ENCODE peak calls at places on chromosomes 13 and 19, in eight cellular contexts. V is fibroblast of lung; D is type B pancreatic cell; Z is fibroblast of mammary gland; H is fibroblast of pulmonary artery; K is WTC11; U is thoracic aorta; F is activated CD8-positive, alpha-beta T cell treated with anti-CD3 and anti-CD28 coated beads for 36 hours. Y is an unnamed sample.

GRCh38 chr19:18809149-18809978 is 18.3 kb upstream of the COMP start:
- DNase-seq in V (peak; percentile 59), F (no peak), Z (peak; percentile 89), H (peak; percentile 92), K (no peak), U (no peak), D (no peak), Y (no peak)

GRCh38 chr19:49425922-49426592 is 869 bp downstream of the GFY start:
- DNase-seq in F (peak; percentile 65), K (peak; percentile 99), U (no peak), V (no peak), H (no peak), Z (peak; percentile 52), D (no peak), Y (no peak)

GRCh38 chr13:99731747-99732146 is 230.5 kb downstream of the TM9SF2 start:
- DNase-seq in U (no peak), D (no peak), F (no peak), H (no peak), Z (no peak), K (no peak), V (no peak), Y (no peak)

GRCh38 chr13:112859817-112860190 is 109.2 kb upstream of the MCF2L start:
- DNase-seq in H (peak; percentile 60), U (no peak), Z (peak; percentile 70), D (no peak), F (no peak), V (peak; percentile 50), K (no peak), Y (peak; percentile 55)

GRCh38 chr13:76937416-76937815 is 10.9 kb upstream of the ACOD1 start:
- DNase-seq in D (no peak), V (peak; percentile 95), K (no peak), H (peak; percentile 97), U (no peak), F (no peak), Z (peak; percentile 98), Y (no peak)

GRCh38 chr13:65725001-65725400 is 1505.1 kb downstream of the PCDH9 start:
- DNase-seq in D (no peak), F (no peak), V (peak; percentile 52), U (no peak), H (peak; percentile 39), Z (no peak), K (no peak), Y (no peak)

GRCh38 chr19:6263306-6264076 is 16.3 kb downstream of the MLLT1 start:
- DNase-seq in V (no peak), D (no peak), Z (no peak), F (no peak), K (no peak), U (no peak), H (no peak), Y (no peak)

GRCh38 chr13:109500146-109500773 is 286.1 kb downstream of the IRS2 start:
- DNase-seq in V (peak; percentile 13), U (no peak), Z (peak; percentile 21), K (peak; percentile 29), D (no peak), H (peak; percentile 39), F (no peak), Y (no peak)

GRCh38 chr13:41648314-41648935 is 191.1 kb downstream of the RGCC start:
- DNase-seq in F (no peak), H (peak; percentile 86), D (no peak), V (peak; percentile 86), Z (no peak), K (no peak), U (no peak), Y (no peak)

GRCh38 chr13:37409756-37410155 is 188.8 kb downstream of the POSTN start:
- DNase-seq in F (no peak), H (no peak), D (no peak), K (no peak), V (peak; percentile 87), U (no peak), Z (peak; percentile 42), Y (no peak)

GRCh38 chr13:45490068-45490467 is 25.3 kb downstream of the COG3 start:
- DNase-seq in Z (no peak), V (no peak), H (no peak), K (no peak), U (no peak), D (no peak), F (peak; percentile 20), Y (no peak)

GRCh38 chr13:98386632-98387031 is 190.3 kb downstream of the STK24 start:
- DNase-seq in F (no peak), H (no peak), V (no peak), K (no peak), U (no peak), Z (no peak), D (no peak), Y (no peak)

GRCh38 chr13:75648446-75648845 is 12.3 kb downstream of the LMO7 start:
- DNase-seq in K (no peak), F (no peak), Z (no peak), V (no peak), D (no peak), U (no peak), H (no peak), Y (no peak)

GRCh38 chr13:73179906-73180305 is 121.1 kb downstream of the KLF5 start:
- DNase-seq in H (no peak), F (no peak), V (peak; percentile 42), Z (no peak), K (no peak), U (no peak), D (no peak), Y (no peak)

GRCh38 chr19:44702551-44703176 is 3.7 kb downstream of the CEACAM16 start:
- DNase-seq in V (no peak), K (no peak), H (no peak), D (no peak), U (no peak), F (no peak), Z (no peak), Y (no peak)

GRCh38 chr19:12834976-12835757 is 788 bp upstream of the RTBDN start:
- DNase-seq in V (no peak), D (no peak), F (peak; percentile 51), K (peak; percentile 74), H (no peak), U (no peak), Z (no peak), Y (no peak)

GRCh38 chr13:76016799-76017198 is 380.7 kb downstream of the LMO7 start:
- DNase-seq in H (peak; percentile 46), F (peak; percentile 49), K (peak; percentile 58), Z (peak; percentile 53), D (no peak), U (no peak), V (peak; percentile 14), Y (peak; percentile 21)

DNA sequence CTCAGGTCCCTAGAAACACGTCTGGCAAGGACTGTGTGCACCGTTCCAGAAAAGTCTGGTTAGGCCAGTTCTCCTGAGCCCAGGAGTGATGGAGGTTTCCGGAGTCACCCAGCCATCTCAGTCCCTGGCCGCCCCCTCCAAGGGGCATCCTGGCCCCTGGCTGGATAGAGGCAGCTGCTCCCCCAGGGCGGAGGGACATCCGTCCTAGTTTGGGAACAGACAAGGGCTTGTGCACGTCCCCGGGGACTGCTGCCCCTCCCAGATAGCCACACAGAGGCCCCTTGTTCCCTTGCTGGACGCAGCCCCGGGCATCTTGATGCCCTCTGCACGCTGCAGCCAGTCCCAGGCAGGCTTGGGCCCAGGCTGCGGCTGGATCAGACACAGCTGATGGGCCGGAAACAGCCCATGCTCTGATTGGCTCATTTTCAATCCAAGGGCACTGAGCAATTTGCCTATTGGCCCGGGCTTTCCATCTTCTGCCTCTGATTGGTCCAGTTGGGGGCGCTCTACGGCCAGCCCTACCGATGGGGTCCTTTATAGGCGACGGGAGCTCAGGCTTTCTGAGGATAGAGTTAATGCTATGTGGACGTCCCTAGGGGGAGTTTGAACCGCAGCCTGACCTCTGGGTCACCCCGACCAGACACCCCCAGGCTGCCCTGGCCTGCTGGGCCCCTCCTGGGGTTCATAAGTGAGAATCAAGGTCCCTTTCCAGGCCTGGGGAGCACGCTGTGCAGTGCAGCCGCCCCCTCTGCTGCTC is 3.7 kb downstream of the S1PR2 start:
- DNase-seq in D (no peak), U (no peak), V (no peak), K (peak; percentile 52), H (peak; percentile 36), Z (peak; percentile 61), F (peak; percentile 18), Y (no peak)
- TF ChIP-seq CTCF in D (peak; percentile 17), U (no peak), V (peak; percentile 26), K (no peak), H (no peak), Z (no peak), F (no peak), Y (no peak)

DNA sequence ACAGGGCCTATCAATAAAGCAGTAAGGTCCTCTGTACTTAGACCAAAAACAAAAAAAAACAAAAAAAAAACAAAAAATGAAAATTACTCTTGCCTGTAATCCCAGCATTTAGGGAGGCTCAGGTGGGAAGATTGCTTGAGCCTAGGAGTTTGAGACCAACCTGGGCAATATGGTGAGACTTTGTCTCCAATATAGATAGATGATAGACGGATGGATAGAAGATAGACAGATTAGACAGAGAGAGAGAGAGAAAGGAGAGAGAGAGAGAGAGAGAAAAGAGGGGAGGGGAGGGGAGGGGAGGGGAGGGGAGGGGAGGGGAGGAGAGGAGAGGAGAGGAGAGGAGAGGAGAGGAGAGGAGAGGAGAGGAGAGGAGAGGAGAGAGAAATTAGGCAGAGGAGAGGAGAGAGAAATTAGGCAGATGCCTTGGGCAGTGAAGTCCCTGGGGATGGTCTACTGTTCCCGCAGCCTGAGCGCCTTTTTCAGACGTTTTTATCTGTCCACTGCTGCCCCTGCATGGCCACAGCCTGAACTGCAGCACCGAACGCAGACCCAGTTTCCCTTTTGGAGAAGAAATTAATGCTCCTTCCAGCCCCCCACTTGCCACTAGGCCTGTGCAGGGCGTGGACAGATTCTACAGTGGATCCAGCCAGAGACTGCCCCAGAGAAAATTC is 9.8 kb upstream of the ZNF627 start:
- DNase-seq in K (peak; percentile 88), F (peak; percentile 90), D (peak; percentile 84), Z (peak; percentile 71), H (peak; percentile 74), U (peak; percentile 22), V (peak; percentile 38), Y (peak; percentile 83)
- TF ChIP-seq CTCF in K (peak; percentile 76), F (peak; percentile 86), D (peak; percentile 87), Z (peak; percentile 85), H (peak; percentile 84), U (peak; percentile 86), V (peak; percentile 95), Y (peak; percentile 99)

DNA sequence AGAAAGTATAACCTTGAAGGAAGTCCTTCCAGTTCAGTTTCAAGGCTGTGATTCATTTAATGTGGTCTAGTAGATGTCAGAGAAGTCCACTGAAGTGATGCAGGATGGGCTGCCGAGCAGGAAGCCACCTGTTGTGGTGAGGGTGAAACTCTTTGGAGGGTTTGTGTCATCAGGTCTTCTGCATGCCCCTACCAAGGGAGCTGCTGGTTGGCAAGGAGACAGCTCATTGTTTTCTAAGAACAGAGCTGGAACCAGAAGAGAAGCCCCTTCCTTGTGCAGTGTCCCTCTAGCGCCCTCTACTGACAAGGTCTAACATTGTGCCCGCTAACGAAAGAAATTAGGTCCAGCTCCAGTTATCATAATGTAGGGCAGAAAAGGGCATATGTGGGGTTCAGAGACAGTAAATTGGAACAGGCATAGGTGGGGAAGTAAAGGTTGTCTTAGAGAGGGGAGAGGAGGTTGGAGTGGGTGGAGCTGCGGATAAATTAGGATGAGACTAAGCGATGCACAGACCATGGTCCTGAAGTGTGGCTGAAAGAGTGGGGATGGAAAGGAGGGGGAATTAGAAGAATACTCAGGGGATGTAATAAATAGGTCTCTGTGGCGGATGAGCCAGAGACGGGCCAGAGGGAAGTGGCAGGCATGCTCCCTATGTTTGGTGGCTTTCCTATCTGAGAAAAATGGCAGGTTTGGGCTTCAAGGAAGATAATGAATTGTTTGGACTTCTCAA is 123.2 kb downstream of the OLFM4 start:
- DNase-seq in K (peak; percentile 71), D (no peak), H (peak; percentile 56), V (peak; percentile 1), F (peak; percentile 75), U (no peak), Z (peak; percentile 50), Y (peak; percentile 28)
- TF ChIP-seq CTCF in K (peak; percentile 86), D (peak; percentile 94), H (peak; percentile 75), V (peak; percentile 68), F (peak; percentile 71), U (peak; percentile 43), Z (peak; percentile 84), Y (peak; percentile 64)

GRCh38 chr19:31461814-31462539 is 112.7 kb upstream of the TSHZ3 start:
- DNase-seq in K (no peak), V (peak; percentile 6), D (no peak), U (no peak), F (no peak), Z (peak; percentile 48), H (peak; percentile 58), Y (no peak)
- TF ChIP-seq CTCF in K (no peak), V (peak; percentile 27), D (no peak), U (no peak), F (no peak), Z (peak; percentile 40), H (peak; percentile 41), Y (no peak)